ENCODE peak calls at places on chromosomes 3 and 15, in six cellular contexts. A, I, D, K, U and E are unnamed samples.

GRCh38 chr3:197736010-197736490 is 654 bp downstream of the RUBCN start:
- DNase-seq in A (peak; percentile 54), I (peak; percentile 22), D (peak; percentile 54), K (no peak), U (no peak), E (no peak)

GRCh38 chr3:159837725-159838124 is 150.9 kb upstream of the IL12A start:
- DNase-seq in A (no peak), I (no peak), D (peak; percentile 41), K (no peak), U (no peak), E (no peak)

GRCh38 chr15:80866936-80867335 is 87.8 kb downstream of the CEMIP start:
- DNase-seq in A (no peak), I (no peak), D (no peak), K (no peak), U (no peak), E (no peak)

GRCh38 chr3:77605308-77605707 is 565.4 kb downstream of the ROBO2 start:
- DNase-seq in A (no peak), I (no peak), D (no peak), K (no peak), U (no peak), E (no peak)

GRCh38 chr3:1955170-1955569 is 143.5 kb upstream of the CNTN4 start:
- DNase-seq in A (no peak), I (no peak), D (no peak), K (no peak), U (no peak), E (no peak)

GRCh38 chr3:66037330-66037985 is 1.3 kb downstream of the MAGI1 start:
- DNase-seq in A (peak; percentile 77), I (no peak), D (peak; percentile 74), K (peak; percentile 70), U (peak; percentile 41), E (no peak)

GRCh38 chr3:111465081-111465670 is 76.8 kb upstream of the CD96 start:
- DNase-seq in A (no peak), I (no peak), D (no peak), K (no peak), U (no peak), E (no peak)

GRCh38 chr15:82625136-82625535 is 22.0 kb downstream of the CPEB1 start:
- DNase-seq in A (no peak), I (no peak), D (no peak), K (no peak), U (no peak), E (no peak)

GRCh38 chr3:37163262-37164020 is 10.9 kb downstream of the LRRFIP2 start:
- DNase-seq in A (peak; percentile 91), I (no peak), D (peak; percentile 27), K (no peak), U (no peak), E (no peak)

GRCh38 chr3:86923071-86923476 is 67.9 kb downstream of the VGLL3 start:
- DNase-seq in A (peak; percentile 90), I (no peak), D (no peak), K (no peak), U (no peak), E (no peak)

GRCh38 chr3:30221622-30222021 is 384.8 kb upstream of the TGFBR2 start:
- DNase-seq in A (peak; percentile 56), I (no peak), D (no peak), K (no peak), U (no peak), E (no peak)

GRCh38 chr3:39099738-39100499 is 7.5 kb downstream of the GORASP1 start:
- DNase-seq in A (no peak), I (no peak), D (no peak), K (no peak), U (no peak), E (no peak)

GRCh38 chr3:133448478-133449122 is 48.7 kb downstream of the BFSP2 start:
- DNase-seq in A (no peak), I (no peak), D (no peak), K (no peak), U (no peak), E (no peak)

GRCh38 chr15:50452927-50453326 is 28.7 kb downstream of the USP8 start:
- DNase-seq in A (peak; percentile 39), I (no peak), D (no peak), K (no peak), U (no peak), E (no peak)

GRCh38 chr3:33315826-33316225 is 38.6 kb downstream of the FBXL2 start:
- DNase-seq in A (peak; percentile 62), I (no peak), D (no peak), K (no peak), U (no peak), E (no peak)

GRCh38 chr15:74776851-74777768 is 4.8 kb upstream of the CSK start:
- DNase-seq in A (peak; percentile 47), I (peak; percentile 46), D (peak; percentile 76), K (no peak), U (no peak), E (no peak)

GRCh38 chr3:137946341-137946973 is 63.5 kb upstream of the CLDN18 start:
- DNase-seq in A (peak; percentile 74), I (peak; percentile 15), D (peak; percentile 89), K (peak; percentile 61), U (no peak), E (no peak)

GRCh38 chr3:39849992-39850706 is 40.7 kb downstream of the MYRIP start:
- DNase-seq in A (no peak), I (no peak), D (no peak), K (no peak), U (no peak), E (no peak)

GRCh38 chr15:63348392-63348791 is 33.3 kb downstream of the CA12 start:
- DNase-seq in A (peak; percentile 90), I (no peak), D (no peak), K (peak; percentile 85), U (peak; percentile 78), E (peak; percentile 83)

GRCh38 chr3:134803051-134803505 is 8.0 kb downstream of the EPHB1 start:
- DNase-seq in A (no peak), I (no peak), D (no peak), K (no peak), U (no peak), E (no peak)

GRCh38 chr3:5563537-5564277 is 376.2 kb downstream of the EDEM1 start:
- DNase-seq in A (no peak), I (no peak), D (no peak), K (peak; percentile 49), U (peak; percentile 10), E (no peak)

DNA sequence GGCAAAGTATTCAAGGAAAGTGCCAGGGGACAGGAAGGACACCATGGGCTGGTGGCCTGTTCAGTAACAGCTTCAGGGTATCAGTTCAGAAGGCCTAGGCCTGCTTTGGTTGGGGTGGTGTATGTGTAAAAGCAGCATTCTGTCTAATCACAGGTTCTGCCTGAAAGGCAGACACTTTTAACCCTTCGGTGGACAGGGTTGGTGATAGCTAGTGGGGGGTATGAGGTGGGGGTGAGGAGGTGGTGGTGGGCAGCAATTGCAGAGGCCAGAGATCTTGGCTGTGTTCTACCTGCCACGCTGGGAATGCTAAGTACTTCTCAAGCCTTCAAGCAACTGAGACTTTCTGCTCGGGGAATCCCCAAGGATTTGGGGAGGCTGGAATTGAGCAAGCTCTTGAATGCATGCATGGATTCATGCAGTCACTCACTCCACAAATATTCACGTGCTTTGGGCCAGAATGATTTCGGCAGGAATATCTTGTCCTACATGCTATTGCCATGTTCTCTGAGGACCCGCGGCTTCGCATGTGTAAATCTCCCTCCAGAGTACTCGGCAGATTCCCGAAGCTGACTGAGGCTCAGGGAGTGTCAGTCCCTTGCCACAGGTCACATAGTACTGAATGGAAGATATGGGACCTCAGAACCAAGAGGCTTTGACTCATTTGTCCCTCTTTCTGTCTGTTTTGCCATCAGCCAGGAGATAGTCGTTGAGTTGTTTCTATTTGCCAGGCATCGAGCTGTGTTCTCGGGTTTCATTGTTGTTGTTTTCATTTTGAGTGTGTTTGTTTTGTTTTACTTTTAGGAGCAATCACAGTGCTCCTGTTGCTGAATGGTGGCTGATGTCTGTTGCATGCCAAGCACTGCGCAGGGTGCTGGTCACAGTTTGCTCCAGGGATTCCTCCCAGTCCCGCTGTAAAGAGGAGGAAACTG is 65.5 kb downstream of the SMAD3 start:
- DNase-seq in A (peak; percentile 91), I (no peak), D (no peak), K (no peak), U (no peak), E (no peak)
- H3K27ac ChIP-seq in A (peak overlapping the region; percentile 71), I (no peak overlapping the region), D (no peak overlapping the region), K (no peak overlapping the region), U (no peak overlapping the region), E (no peak overlapping the region)

DNA sequence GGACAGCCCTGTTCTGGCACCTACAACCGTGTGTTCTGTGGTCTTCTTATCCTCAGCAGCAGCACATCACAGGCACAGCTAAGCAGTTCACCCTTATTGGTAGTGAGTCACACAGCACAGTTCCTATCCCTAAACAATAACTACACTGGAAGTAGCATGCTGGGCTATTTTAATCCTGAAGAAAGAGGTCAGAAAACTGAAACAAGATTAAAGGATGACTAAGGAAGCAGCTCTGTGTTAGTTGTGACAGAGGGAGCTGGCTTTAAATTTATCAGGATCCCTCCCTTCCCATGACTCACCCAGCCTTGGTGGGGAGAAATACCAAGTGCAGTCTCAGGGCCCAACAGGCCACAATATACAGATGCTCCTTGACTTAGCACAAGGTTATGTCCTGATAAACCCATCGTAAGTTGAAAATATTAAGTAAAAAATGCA is 144.3 kb downstream of the ERC2 start:
- DNase-seq in A (peak; percentile 89), I (no peak), D (peak; percentile 49), K (no peak), U (no peak), E (no peak)
- H3K27ac ChIP-seq in A (peak overlapping the region; percentile 25), I (no peak overlapping the region), D (no peak overlapping the region), K (no peak overlapping the region), U (no peak overlapping the region), E (no peak overlapping the region)

DNA sequence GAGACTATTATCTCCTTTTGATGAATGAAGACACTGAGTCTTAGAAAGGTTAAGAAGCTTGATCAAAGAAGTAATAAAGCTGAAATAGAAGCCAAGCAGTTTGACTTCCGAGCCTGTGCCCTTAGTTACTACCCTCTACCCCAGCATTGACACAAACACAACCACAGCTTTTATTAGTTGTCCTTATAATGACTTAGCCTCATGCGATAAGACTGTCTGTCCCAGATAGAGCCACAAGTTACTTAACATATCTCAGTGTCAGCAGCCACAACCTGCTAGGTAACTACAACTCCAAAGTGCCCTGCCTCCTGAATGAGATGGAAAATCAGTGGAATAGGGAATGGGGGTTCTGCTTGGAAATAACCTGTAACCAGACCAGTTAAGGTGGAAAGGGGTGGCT is 781.6 kb upstream of the CFAP20DC start:
- DNase-seq in A (no peak), I (no peak), D (no peak), K (no peak), U (no peak), E (no peak)
- H3K27ac ChIP-seq in A (no peak overlapping the region), I (no peak overlapping the region), D (no peak overlapping the region), K (no peak overlapping the region), U (no peak overlapping the region), E (no peak overlapping the region)

DNA sequence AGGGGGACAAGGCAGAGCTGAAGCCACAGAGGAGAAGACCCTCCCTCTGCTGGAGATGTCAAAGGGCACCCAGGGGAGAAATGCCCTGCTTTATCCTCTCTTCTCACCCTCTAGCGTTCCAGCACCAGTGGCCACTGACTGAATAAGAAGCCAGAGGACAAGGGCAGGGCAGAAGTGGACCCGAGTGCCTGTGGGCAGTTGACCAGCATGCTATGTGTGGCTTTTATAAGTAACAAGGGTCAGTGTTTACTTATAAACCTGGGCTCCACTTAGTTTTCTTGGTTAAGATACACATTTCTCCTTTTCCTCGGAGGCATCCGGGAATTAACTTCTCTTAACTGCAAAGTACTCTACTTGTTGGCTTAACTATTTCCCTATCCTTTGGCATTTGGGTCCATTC is 13.3 kb upstream of the HDAC11 start:
- DNase-seq in A (no peak), I (no peak), D (no peak), K (no peak), U (no peak), E (no peak)
- H3K27ac ChIP-seq in A (no peak overlapping the region), I (no peak overlapping the region), D (no peak overlapping the region), K (no peak overlapping the region), U (no peak overlapping the region), E (no peak overlapping the region)